ENCODE peak calls at places on chromosomes 6 and 20, in eight cellular contexts. R is A172; B is left colon; W is epithelial cell of prostate; C is NCI-H2081; Y is amygdala; J is posterior cingulate gyrus; T is stimulated activated naive CD8-positive, alpha-beta T cell treated with anti-CD3 and anti-CD28 coated beads, Interleukin-15, amount 100 ng/mL, for 72 hours. F is an unnamed sample.
A peak's percentile ranks its signal among the peaks of the same experiment; 100 is the strongest.

GRCh38 chr6:55963301-55963700 is 87.9 kb upstream of the BMP5 start:
- DNase-seq in T (no peak), C (no peak), B (no peak), W (no peak), Y (no peak), J (no peak), R (no peak), F (no peak)

GRCh38 chr20:775679-776135 is 7.4 kb upstream of the SLC52A3 start:
- DNase-seq in C (no peak), Y (no peak), W (no peak), T (no peak), B (peak; percentile 94), R (no peak), J (no peak), F (peak; percentile 89)

GRCh38 chr6:140970485-140970884 is 1162.2 kb upstream of the GJE1 start:
- DNase-seq in C (no peak), B (no peak), W (no peak), J (no peak), R (no peak), Y (no peak), T (no peak), F (no peak)

GRCh38 chr6:84583784-84584183 is 180.6 kb downstream of the TBX18 start:
- DNase-seq in Y (no peak), J (no peak), W (no peak), B (no peak), R (peak; percentile 45), C (no peak), T (no peak), F (no peak)

GRCh38 chr6:33418690-33419291 is 884 bp upstream of the CUTA start:
- DNase-seq in J (no peak), C (no peak), Y (no peak), R (no peak), B (no peak), T (peak; percentile 48), W (no peak), F (no peak)

GRCh38 chr20:9646375-9646774 is 132.0 kb downstream of the LAMP5 start:
- DNase-seq in Y (no peak), W (no peak), T (no peak), B (no peak), J (no peak), R (no peak), C (no peak), F (no peak)

GRCh38 chr20:37385659-37386504 is 39.9 kb downstream of the SRC start:
- DNase-seq in R (no peak), Y (no peak), T (no peak), J (peak; percentile 75), C (no peak), W (no peak), B (peak; percentile 18), F (no peak)

GRCh38 chr6:74690365-74690764 is 515.5 kb downstream of the COL12A1 start:
- DNase-seq in B (no peak), Y (no peak), T (no peak), R (no peak), C (no peak), J (no peak), W (no peak), F (no peak)

GRCh38 chr6:36998723-36999466 is 6.6 kb upstream of the FGD2 start:
- DNase-seq in C (peak; percentile 25), R (no peak), B (no peak), Y (no peak), W (no peak), T (no peak), J (peak; percentile 81), F (no peak)

GRCh38 chr6:140485740-140486467 is 1111.5 kb upstream of the CITED2 start:
- DNase-seq in J (peak; percentile 54), R (peak; percentile 84), W (peak; percentile 60), C (no peak), T (no peak), B (no peak), Y (no peak), F (no peak)

F was measured in Peyer's patch.